ENCODE peak calls at places on chromosomes 7 and 10, in six cellular contexts. K is keratinocyte, U is H9, T is endodermal cell, O is K562, P is neural progenitor cell. J is an unnamed sample.

GRCh38 chr7:42174391-42174848 is 62.6 kb downstream of the GLI3 start:
- DNase-seq in P (no peak), K (no peak), U (no peak), T (no peak), O (no peak), J (no peak)

GRCh38 chr7:84970683-84971082 is 216.2 kb downstream of the SEMA3D start:
- DNase-seq in O (no peak), U (no peak), P (no peak), T (no peak), K (no peak), J (no peak)

GRCh38 chr10:96502561-96503267 is 11.0 kb downstream of the TLL2 start:
- DNase-seq in U (no peak), O (no peak), P (no peak), T (no peak), K (no peak), J (no peak)

GRCh38 chr10:119441151-119441821 is 101.2 kb downstream of the RGS10 start:
- DNase-seq in O (no peak), K (no peak), T (no peak), P (no peak), U (no peak), J (no peak)

GRCh38 chr10:104286939-104287338 is 18.0 kb downstream of the GSTO2 start:
- DNase-seq in K (no peak), U (no peak), T (no peak), O (no peak), P (no peak), J (no peak)

GRCh38 chr10:106147050-106147449 is 1017.5 kb downstream of the SORCS1 start:
- DNase-seq in P (peak; percentile 39), K (no peak), T (no peak), O (no peak), U (no peak), J (no peak)

GRCh38 chr7:109772161-109772560 is 1202.5 kb downstream of the DNAJB9 start:
- DNase-seq in O (no peak), P (no peak), K (no peak), U (no peak), T (no peak), J (no peak)

GRCh38 chr10:71647526-71648354 is 71.8 kb downstream of the C10orf105 start:
- DNase-seq in K (no peak), U (peak; percentile 62), O (peak; percentile 72), T (peak; percentile 85), P (peak; percentile 78), J (no peak)

GRCh38 chr10:3268025-3268424 is 95.4 kb upstream of the PITRM1 start:
- DNase-seq in K (no peak), U (no peak), O (no peak), T (no peak), P (no peak), J (no peak)

GRCh38 chr10:6062101-6062771 is at the start of gene IL2RA:
- DNase-seq in T (peak; percentile 43), U (peak; percentile 29), O (no peak), P (no peak), K (no peak), J (no peak)

GRCh38 chr7:150801946-150802771 is 1.6 kb downstream of the TMEM176A start:
- DNase-seq in P (no peak), U (no peak), K (no peak), T (no peak), O (no peak), J (no peak)

GRCh38 chr10:79923145-79923544 is 25.8 kb downstream of the SFTPD start:
- DNase-seq in P (no peak), O (no peak), T (peak; percentile 13), U (no peak), K (no peak), J (no peak)

GRCh38 chr10:86290933-86291615 is 75.5 kb downstream of the GRID1 start:
- DNase-seq in O (no peak), U (peak; percentile 13), K (no peak), T (peak; percentile 30), P (no peak), J (no peak)

GRCh38 chr7:69823151-69823744 is 225.0 kb downstream of the AUTS2 start:
- DNase-seq in O (no peak), U (no peak), T (no peak), K (no peak), P (no peak), J (no peak)

GRCh38 chr10:13090289-13090688 is 9.7 kb upstream of the OPTN start:
- DNase-seq in U (no peak), K (no peak), O (no peak), T (no peak), P (no peak), J (no peak)

GRCh38 chr7:127512587-127512986 is 72.8 kb downstream of the GCC1 start:
- DNase-seq in K (no peak), T (peak; percentile 53), P (no peak), O (no peak), U (no peak), J (no peak)

GRCh38 chr7:143288836-143289235 is 685 bp downstream of the CASP2 start:
- DNase-seq in K (no peak), P (peak; percentile 16), T (no peak), O (no peak), U (no peak), J (peak; percentile 11)

GRCh38 chr10:118841881-118842605 is 87.3 kb upstream of the CACUL1 start:
- DNase-seq in O (no peak), T (no peak), U (no peak), K (no peak), P (no peak), J (no peak)

GRCh38 chr10:85643839-85644525 is 722.6 kb downstream of the GRID1 start:
- DNase-seq in K (peak; percentile 91), T (peak; percentile 41), O (no peak), P (no peak), U (no peak), J (no peak)

GRCh38 chr7:70614237-70614984 is 517.5 kb upstream of the GALNT17 start:
- DNase-seq in T (peak; percentile 82), U (no peak), K (no peak), O (no peak), P (peak; percentile 81), J (no peak)

GRCh38 chr10:24483701-24484100 is 240.0 kb downstream of the ARHGAP21 start:
- DNase-seq in O (no peak), U (peak; percentile 56), P (peak; percentile 21), K (peak; percentile 77), T (peak; percentile 69), J (peak; percentile 69)

GRCh38 chr7:35721288-35721687 is 26.4 kb upstream of the HERPUD2 start:
- DNase-seq in P (no peak), T (no peak), U (no peak), O (no peak), K (no peak), J (no peak)

GRCh38 chr7:35723011-35723410 is 28.1 kb upstream of the HERPUD2 start:
- DNase-seq in K (peak; percentile 11), P (no peak), T (no peak), O (no peak), U (no peak), J (no peak)

GRCh38 chr7:35720032-35720431 is 25.1 kb upstream of the HERPUD2 start:
- DNase-seq in K (no peak), P (no peak), U (no peak), O (no peak), T (no peak), J (no peak)

GRCh38 chr7:35722054-35722849 is 27.3 kb upstream of the HERPUD2 start:
- DNase-seq in T (no peak), U (no peak), O (no peak), K (no peak), P (no peak), J (no peak)

DNA sequence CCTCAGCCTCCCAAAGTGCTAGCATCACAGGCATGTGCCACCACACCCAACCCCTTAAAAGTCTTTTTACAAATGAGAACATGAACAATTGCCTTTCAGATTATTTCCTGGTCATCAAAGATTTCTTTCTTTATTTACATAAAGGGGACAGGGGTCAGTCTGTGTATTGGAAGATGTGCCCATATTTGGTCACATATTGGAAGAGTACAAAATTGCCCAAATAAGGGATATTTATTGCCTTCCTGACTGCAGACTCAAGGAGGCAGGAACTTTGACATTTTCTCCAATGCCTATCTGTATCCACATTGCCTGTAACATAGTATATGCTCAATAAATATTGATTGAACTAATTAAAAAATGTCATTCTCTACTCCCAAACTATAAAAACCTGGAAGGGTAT is 25.9 kb upstream of the HERPUD2 start:
- DNase-seq in K (no peak), O (no peak), P (no peak), U (no peak), T (no peak), J (no peak)
- TF ChIP-seq CTCF in K (no peak), O (no peak), P (no peak), U (no peak), T (no peak), J (no peak)

DNA sequence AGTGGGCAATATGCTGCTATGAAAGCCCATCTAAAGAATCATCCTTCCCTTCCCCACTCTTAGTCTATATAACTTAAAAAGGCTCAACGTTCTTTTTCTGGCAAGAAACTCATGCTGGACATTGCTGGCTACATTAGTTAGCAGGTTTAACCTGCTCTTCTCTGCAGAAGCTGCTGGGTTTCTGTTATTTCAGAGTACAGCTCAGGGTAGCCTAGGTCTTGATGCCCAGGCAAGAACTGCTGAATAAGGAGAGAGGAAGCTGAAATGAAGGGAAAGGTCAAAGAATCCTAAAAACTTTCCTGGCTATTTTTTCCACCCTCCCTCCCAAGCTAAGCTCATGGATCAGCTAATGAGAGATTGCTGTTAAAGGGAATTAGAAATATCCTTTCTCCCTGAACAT is 79.4 kb downstream of the ANKIB1 start:
- DNase-seq in O (no peak), T (no peak), K (no peak), P (no peak), U (no peak), J (peak; percentile 27)
- H3K9ac ChIP-seq in O (no peak overlapping the region), T (no peak overlapping the region), K (no peak overlapping the region), P (no peak overlapping the region), U (no peak overlapping the region), J (no peak overlapping the region)

DNA sequence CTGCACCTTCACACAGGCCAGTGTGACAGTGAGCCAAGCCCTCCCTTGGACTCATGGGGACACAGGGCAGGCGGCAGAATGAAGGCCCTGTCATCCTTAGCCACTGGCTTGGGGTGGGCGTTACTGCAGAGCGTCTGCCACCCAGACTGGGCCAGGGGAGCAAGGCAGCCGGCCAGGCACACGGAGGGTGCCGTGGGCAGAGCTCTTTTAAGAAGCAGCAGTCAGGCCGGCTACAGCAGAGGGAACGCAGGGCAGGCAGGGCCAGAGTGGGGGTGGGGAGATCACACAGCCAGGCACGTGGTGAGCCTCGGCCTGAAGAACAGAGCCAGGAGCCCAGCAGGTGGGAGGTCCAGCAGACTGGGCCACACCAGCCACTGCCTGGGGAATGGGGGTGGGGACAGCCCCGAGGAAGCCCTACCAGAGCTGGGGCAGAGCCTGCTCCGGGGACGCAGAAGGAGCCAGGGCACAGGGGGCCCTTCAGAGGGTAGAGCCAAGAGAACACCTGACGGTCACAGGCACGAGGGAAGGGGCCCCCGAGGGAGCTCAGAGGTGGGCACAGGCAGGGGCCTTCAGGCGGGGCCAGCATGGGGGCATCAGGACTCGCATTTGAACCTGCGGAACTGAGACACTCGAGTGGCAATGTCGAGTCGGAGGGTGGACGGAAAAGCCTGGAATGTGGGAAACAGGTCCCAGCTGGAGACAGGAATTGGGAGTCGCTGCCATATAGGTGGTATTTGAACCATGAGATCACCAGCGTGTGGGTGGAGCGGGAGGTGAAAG is 14.1 kb downstream of the STK32C start:
- DNase-seq in K (no peak), U (no peak), P (peak; percentile 54), T (peak; percentile 71), O (no peak), J (no peak)
- TF ChIP-seq CTCF in K (no peak), U (no peak), P (no peak), T (no peak), O (no peak), J (no peak)

DNA sequence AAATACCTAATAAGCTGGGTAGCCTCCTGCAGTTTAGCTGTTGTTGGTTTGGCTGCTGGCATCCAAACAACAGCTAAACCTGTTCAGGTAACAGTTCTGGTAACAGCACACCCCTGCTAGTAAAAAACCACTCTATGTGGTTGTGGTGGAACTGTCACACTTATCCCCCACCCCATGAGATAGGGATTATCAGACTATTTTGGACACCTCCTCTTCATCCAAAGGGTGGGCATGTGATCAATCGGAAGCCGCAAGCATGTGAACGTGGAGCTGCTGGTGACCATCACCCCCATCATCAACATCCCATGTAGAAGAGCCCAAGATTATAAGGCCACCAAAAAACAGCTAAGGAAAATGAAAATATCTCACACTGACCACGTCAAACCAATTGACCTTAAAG is 2.5 kb downstream of the MTPAP start:
- DNase-seq in U (no peak), K (no peak), O (no peak), T (no peak), P (no peak), J (no peak)
- H3K9ac ChIP-seq in U (no peak overlapping the region), K (no peak overlapping the region), O (no peak overlapping the region), T (no peak overlapping the region), P (no peak overlapping the region), J (no peak overlapping the region)